ENCODE peak calls at places on chromosomes 7 and 10, in six cellular contexts. M is EL; K is stimulated activated CD4-positive, alpha-beta T cell treated with anti-CD3 and anti-CD28 coated beads, Interleukin-2, amount 100 ng/mL, for 48 hours; B is MG63; S is left lobe of liver; W is activated naive CD8-positive, alpha-beta T cell treated with anti-CD3 and anti-CD28 coated beads, Interleukin-2, amount 50 U/mL, for 16 hours. N is an unnamed sample.

GRCh38 chr10:78763217-78763616 is 305.5 kb upstream of the ZMIZ1 start:
- DNase-seq in B (no peak), S (no peak), K (no peak), W (no peak), M (no peak), N (no peak)

GRCh38 chr10:79026341-79026761 is 42.4 kb upstream of the ZMIZ1 start:
- DNase-seq in S (no peak), W (no peak), B (no peak), K (no peak), M (no peak), N (no peak)

GRCh38 chr10:13724484-13724883 is 137.7 kb downstream of the PRPF18 start:
- DNase-seq in B (no peak), S (no peak), M (no peak), K (no peak), W (no peak), N (no peak)

GRCh38 chr7:18520450-18521235 is 25.1 kb downstream of the HDAC9 start:
- DNase-seq in M (peak; percentile 73), K (no peak), W (no peak), B (no peak), S (no peak), N (no peak)

GRCh38 chr10:80484243-80484642 is 30.1 kb downstream of the TSPAN14 start:
- DNase-seq in S (no peak), K (no peak), W (no peak), M (no peak), B (no peak), N (no peak)

GRCh38 chr10:55002420-55002819 is 201.4 kb upstream of the PCDH15 start:
- DNase-seq in B (no peak), M (no peak), K (no peak), S (no peak), W (no peak), N (no peak)

GRCh38 chr7:6536262-6536770 is 14.9 kb downstream of the GRID2IP start:
- DNase-seq in B (no peak), S (no peak), M (no peak), K (no peak), W (no peak), N (no peak)

GRCh38 chr10:22736134-22736533 is 21.8 kb upstream of the PIP4K2A start:
- DNase-seq in M (peak; percentile 39), B (no peak), S (no peak), W (no peak), K (no peak), N (no peak)

GRCh38 chr7:80779456-80779855 is 139.4 kb downstream of the SEMA3C start:
- DNase-seq in B (no peak), M (no peak), W (no peak), S (no peak), K (no peak), N (no peak)

GRCh38 chr7:154789404-154789803 is 213.5 kb downstream of the PAXIP1 start:
- DNase-seq in S (no peak), W (no peak), K (no peak), B (peak; percentile 10), M (no peak), N (no peak)

GRCh38 chr10:66782776-66783175 is 143.1 kb upstream of the LRRTM3 start:
- DNase-seq in S (no peak), W (no peak), B (no peak), M (peak; percentile 9), K (no peak), N (no peak)

GRCh38 chr7:135490783-135491182 is 19.1 kb downstream of the CNOT4 start:
- DNase-seq in W (no peak), M (peak; percentile 50), B (peak; percentile 34), S (no peak), K (no peak), N (no peak)

GRCh38 chr7:34158754-34159153 is 253.4 kb downstream of the BMPER start:
- DNase-seq in M (no peak), K (no peak), B (peak; percentile 10), S (no peak), W (no peak), N (peak; percentile 30)

GRCh38 chr7:75663302-75663907 is 75.3 kb downstream of the HIP1 start:
- DNase-seq in W (no peak), K (no peak), B (no peak), S (no peak), M (no peak), N (no peak)

GRCh38 chr10:119176166-119176565 is 2.4 kb downstream of the PRDX3 start:
- DNase-seq in K (no peak), B (no peak), S (no peak), W (no peak), M (no peak), N (no peak)

GRCh38 chr7:184768-185264 is 7.6 kb upstream of the FAM20C start:
- DNase-seq in S (no peak), K (no peak), M (no peak), B (peak; percentile 37), W (no peak), N (no peak)

GRCh38 chr7:8277394-8277982 is 15.5 kb upstream of the ICA1 start:
- DNase-seq in S (no peak), K (no peak), B (no peak), W (no peak), M (no peak), N (no peak)

GRCh38 chr7:142554555-142555532 is 194.4 kb upstream of the PRSS1 start:
- DNase-seq in M (peak; percentile 62), K (no peak), B (peak; percentile 25), S (no peak), W (no peak), N (no peak)

N was measured in right lobe of liver.